ENCODE peak calls at places on chromosomes 12 and 14, in five cellular contexts. One of them, this sample, is unnamed.

GRCh38 chr12:130181211-130181610 is 18.9 kb downstream of the FZD10 start:
- DNase-seq in lower leg skin: no peak
- DNase-seq in HepG2: no peak
- DNase-seq in A549: no peak
- DNase-seq in right lobe of liver: no peak
- DNase-seq in this sample: no peak

GRCh38 chr12:102821149-102821548 is 95.9 kb downstream of the PAH start:
- DNase-seq in lower leg skin: no peak
- DNase-seq in HepG2: no peak
- DNase-seq in A549: no peak
- DNase-seq in right lobe of liver: no peak
- DNase-seq in this sample: no peak

GRCh38 chr14:47917344-47917954 is 242.0 kb upstream of the MDGA2 start:
- DNase-seq in lower leg skin: no peak
- DNase-seq in HepG2: peak
- DNase-seq in A549: no peak
- DNase-seq in right lobe of liver: no peak
- DNase-seq in this sample: no peak

GRCh38 chr12:50546441-50547318 is 41.9 kb downstream of the DIP2B start:
- DNase-seq in lower leg skin: no peak
- DNase-seq in HepG2: no peak
- DNase-seq in A549: no peak
- DNase-seq in right lobe of liver: no peak
- DNase-seq in this sample: no peak

GRCh38 chr12:95073698-95074520 is 491 bp upstream of the NR2C1 start:
- DNase-seq in lower leg skin: no peak
- DNase-seq in HepG2: no peak
- DNase-seq in A549: no peak
- DNase-seq in right lobe of liver: no peak
- DNase-seq in this sample: no peak

GRCh38 chr14:43464968-43465367 is 1042.1 kb downstream of the FSCB start:
- DNase-seq in lower leg skin: no peak
- DNase-seq in HepG2: no peak
- DNase-seq in A549: no peak
- DNase-seq in right lobe of liver: no peak
- DNase-seq in this sample: no peak

GRCh38 chr12:102948941-102949352 is 8.5 kb upstream of the ASCL1 start:
- DNase-seq in lower leg skin: peak
- DNase-seq in HepG2: peak
- DNase-seq in A549: peak
- DNase-seq in right lobe of liver: peak
- DNase-seq in this sample: no peak

GRCh38 chr12:8629486-8630033 is 16.9 kb upstream of the AICDA start:
- DNase-seq in lower leg skin: no peak
- DNase-seq in HepG2: no peak
- DNase-seq in A549: no peak
- DNase-seq in right lobe of liver: no peak
- DNase-seq in this sample: no peak

GRCh38 chr14:29454026-29454693 is 473.5 kb downstream of the PRKD1 start:
- DNase-seq in lower leg skin: no peak
- DNase-seq in HepG2: no peak
- DNase-seq in A549: no peak
- DNase-seq in right lobe of liver: no peak
- DNase-seq in this sample: no peak

GRCh38 chr12:63496654-63497053 is 171.6 kb downstream of the DPY19L2 start:
- DNase-seq in lower leg skin: no peak
- DNase-seq in HepG2: no peak
- DNase-seq in A549: no peak
- DNase-seq in right lobe of liver: no peak
- DNase-seq in this sample: no peak

GRCh38 chr12:93879476-93880376 is 202.6 kb downstream of the CRADD start:
- DNase-seq in lower leg skin: no peak
- DNase-seq in HepG2: no peak
- DNase-seq in A549: no peak
- DNase-seq in right lobe of liver: no peak
- DNase-seq in this sample: no peak

GRCh38 chr14:80464531-80465149 is 253.3 kb upstream of the DIO2 start:
- DNase-seq in lower leg skin: no peak
- DNase-seq in HepG2: no peak
- DNase-seq in A549: no peak
- DNase-seq in right lobe of liver: no peak
- DNase-seq in this sample: no peak

GRCh38 chr14:34049769-34050168 is 98.9 kb upstream of the EGLN3 start:
- DNase-seq in lower leg skin: no peak
- DNase-seq in HepG2: no peak
- DNase-seq in A549: no peak
- DNase-seq in right lobe of liver: no peak
- DNase-seq in this sample: no peak

GRCh38 chr12:66829660-66830325 is 150.9 kb upstream of the GRIP1 start:
- DNase-seq in lower leg skin: no peak
- DNase-seq in HepG2: no peak
- DNase-seq in A549: no peak
- DNase-seq in right lobe of liver: no peak
- DNase-seq in this sample: no peak

GRCh38 chr12:129901256-129901655 is 2.6 kb downstream of the TMEM132D start:
- DNase-seq in lower leg skin: no peak
- DNase-seq in HepG2: no peak
- DNase-seq in A549: no peak
- DNase-seq in right lobe of liver: no peak
- DNase-seq in this sample: no peak

GRCh38 chr12:93080994-93081809 is 152.1 kb upstream of the EEA1 start:
- DNase-seq in lower leg skin: no peak
- DNase-seq in HepG2: peak
- DNase-seq in A549: no peak
- DNase-seq in right lobe of liver: no peak
- DNase-seq in this sample: no peak

GRCh38 chr12:104187446-104188155 is 28.0 kb upstream of the TXNRD1 start:
- DNase-seq in lower leg skin: no peak
- DNase-seq in HepG2: no peak
- DNase-seq in A549: no peak
- DNase-seq in right lobe of liver: peak
- DNase-seq in this sample: peak

GRCh38 chr12:73798523-73798922 is 739.1 kb upstream of the ATXN7L3B start:
- DNase-seq in lower leg skin: no peak
- DNase-seq in HepG2: no peak
- DNase-seq in A549: no peak
- DNase-seq in right lobe of liver: no peak
- DNase-seq in this sample: no peak

GRCh38 chr12:22334696-22335290 is at the start of gene ST8SIA1:
- DNase-seq in lower leg skin: peak
- DNase-seq in HepG2: peak
- DNase-seq in A549: peak
- DNase-seq in right lobe of liver: peak
- DNase-seq in this sample: no peak

GRCh38 chr14:93114068-93114710 is 1.5 kb downstream of the ITPK1 start:
- DNase-seq in lower leg skin: no peak
- DNase-seq in HepG2: no peak
- DNase-seq in A549: no peak
- DNase-seq in right lobe of liver: no peak
- DNase-seq in this sample: no peak

GRCh38 chr14:93110856-93111419 is 4.8 kb downstream of the ITPK1 start:
- DNase-seq in lower leg skin: no peak
- DNase-seq in HepG2: no peak
- DNase-seq in A549: no peak
- DNase-seq in right lobe of liver: no peak
- DNase-seq in this sample: no peak

GRCh38 chr14:93113678-93114067 is 2.1 kb downstream of the ITPK1 start:
- DNase-seq in lower leg skin: no peak
- DNase-seq in HepG2: no peak
- DNase-seq in A549: no peak
- DNase-seq in right lobe of liver: no peak
- DNase-seq in this sample: no peak

GRCh38 chr14:93114713-93115068 is 1.0 kb downstream of the ITPK1 start:
- DNase-seq in lower leg skin: no peak
- DNase-seq in HepG2: no peak
- DNase-seq in A549: no peak
- DNase-seq in right lobe of liver: peak
- DNase-seq in this sample: no peak

DNA sequence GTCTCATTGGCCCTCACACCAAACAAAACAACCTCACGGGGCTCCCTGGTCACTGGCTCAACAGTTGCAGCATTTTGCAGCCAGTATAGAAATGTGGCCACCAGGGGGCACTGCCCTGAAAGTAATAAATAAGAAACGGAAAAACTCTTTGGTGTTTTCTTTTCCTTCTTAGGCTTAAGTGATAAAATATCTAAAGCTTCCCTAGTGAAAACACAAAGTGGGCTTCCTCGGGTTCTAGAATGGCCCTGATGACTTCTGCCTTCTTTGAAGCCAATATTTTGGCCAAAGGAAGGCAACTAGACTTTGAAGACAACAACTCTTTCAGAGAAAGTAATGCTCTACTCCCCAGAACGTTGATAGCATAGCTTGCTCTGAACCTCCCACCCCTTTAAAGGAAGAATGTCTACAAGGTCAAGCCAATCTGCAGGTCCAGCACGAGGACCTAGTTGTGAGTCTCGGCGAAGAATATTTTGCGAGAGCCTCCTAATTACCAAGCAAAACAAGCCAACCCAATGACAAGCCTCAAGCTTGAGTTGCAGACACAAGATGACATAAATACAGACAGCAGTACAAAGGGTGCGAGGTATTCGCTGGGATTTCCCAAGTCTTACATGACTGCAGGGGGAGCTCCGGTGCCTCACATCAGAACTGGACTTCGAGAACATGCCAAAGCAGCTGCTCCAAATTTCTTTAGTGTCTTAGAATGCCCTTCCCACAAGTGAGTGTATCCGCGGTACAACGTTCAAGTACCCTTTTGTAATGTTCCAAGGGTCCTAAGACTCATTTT is 2.6 kb downstream of the ITPK1 start:
- DNase-seq in lower leg skin: peak
- DNase-seq in HepG2: peak
- DNase-seq in A549: peak
- DNase-seq in right lobe of liver: peak
- DNase-seq in this sample: peak
- H3K4me3 ChIP-seq in lower leg skin: no peak
- H3K4me3 ChIP-seq in HepG2: peak
- H3K4me3 ChIP-seq in A549: peak
- H3K4me3 ChIP-seq in right lobe of liver: no peak
- H3K4me3 ChIP-seq in this sample: peak

DNA sequence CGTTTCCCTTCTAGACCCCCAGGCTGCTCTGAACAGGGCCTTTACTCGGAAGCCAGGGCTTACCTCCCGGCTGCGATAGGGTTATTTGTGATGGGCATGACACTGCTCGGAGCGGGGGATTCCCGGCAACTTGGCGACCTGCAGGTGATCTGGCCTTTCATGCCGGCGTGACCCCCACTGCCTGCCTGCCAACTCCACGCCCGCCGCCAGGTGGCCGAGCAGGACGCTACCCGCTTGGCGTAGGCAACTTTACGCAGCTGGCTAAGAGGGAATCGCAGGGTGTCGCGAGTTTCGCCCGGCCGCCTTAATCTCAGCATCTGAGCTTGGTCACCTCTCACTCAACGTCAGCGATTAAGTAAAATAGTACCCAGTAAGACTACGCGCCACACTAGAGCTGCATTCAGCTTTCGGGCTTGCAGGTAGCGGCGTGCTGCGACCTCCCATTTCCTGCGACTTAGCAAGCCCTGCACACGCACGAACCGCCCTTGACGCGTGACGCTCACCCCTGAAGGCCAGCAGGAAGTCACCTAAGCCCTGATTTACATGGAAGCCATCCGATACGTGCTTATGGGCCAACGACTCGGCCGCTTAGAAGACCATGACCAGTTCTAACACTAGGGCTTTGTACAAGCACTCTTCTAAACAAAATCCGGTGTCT is 33.3 kb downstream of the WBP11 start:
- DNase-seq in lower leg skin: peak
- DNase-seq in HepG2: peak
- DNase-seq in A549: peak
- DNase-seq in right lobe of liver: peak
- DNase-seq in this sample: peak
- TF ChIP-seq POLR2A in lower leg skin: no peak
- TF ChIP-seq POLR2A in HepG2: peak
- TF ChIP-seq POLR2A in A549: peak
- TF ChIP-seq POLR2A in right lobe of liver: peak
- TF ChIP-seq POLR2A in this sample: peak

GRCh38 chr14:64707661-64708060 is 3.4 kb downstream of the PLEKHG3 start:
- DNase-seq in lower leg skin: no peak
- DNase-seq in HepG2: peak
- DNase-seq in A549: peak
- DNase-seq in right lobe of liver: no peak
- DNase-seq in this sample: no peak
- H3K4me3 ChIP-seq in lower leg skin: no peak
- H3K4me3 ChIP-seq in HepG2: no peak
- H3K4me3 ChIP-seq in A549: peak
- H3K4me3 ChIP-seq in right lobe of liver: no peak
- H3K4me3 ChIP-seq in this sample: no peak

DNA sequence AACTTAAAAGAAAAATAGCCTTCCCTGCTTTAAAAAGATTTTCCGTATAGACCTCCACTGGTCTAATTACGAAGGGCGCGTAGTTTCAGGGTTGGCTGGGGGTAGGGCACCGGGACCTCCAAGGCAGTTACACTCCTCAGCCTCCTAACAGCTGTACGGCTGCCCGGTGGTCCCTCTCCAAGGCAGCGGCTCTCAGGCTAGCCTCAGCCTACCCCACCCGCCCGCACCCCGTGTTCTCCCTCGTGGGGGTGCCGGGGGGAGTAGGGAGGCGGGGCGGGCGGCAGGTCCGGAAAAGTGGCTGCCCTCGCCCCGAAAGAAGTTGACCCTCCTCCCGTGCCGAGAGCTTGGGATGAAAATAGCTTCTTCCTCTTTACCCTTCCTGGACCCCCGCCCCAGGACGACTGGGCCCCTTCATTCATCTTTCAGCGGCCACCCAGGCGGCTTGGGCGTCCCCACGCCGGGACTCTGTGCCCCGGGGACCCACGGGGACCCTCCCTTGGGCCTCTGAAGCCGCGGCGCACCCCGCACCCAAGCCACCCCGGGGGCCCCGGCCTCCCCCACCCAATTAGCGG is 991 bp upstream of the RCOR1 start:
- DNase-seq in lower leg skin: peak
- DNase-seq in HepG2: no peak
- DNase-seq in A549: no peak
- DNase-seq in right lobe of liver: peak
- DNase-seq in this sample: no peak
- TF ChIP-seq POLR2A in lower leg skin: no peak
- TF ChIP-seq POLR2A in HepG2: no peak
- TF ChIP-seq POLR2A in A549: peak
- TF ChIP-seq POLR2A in right lobe of liver: no peak
- TF ChIP-seq POLR2A in this sample: no peak

This sample was measured in breast epithelium.